ENCODE peak calls at places on chromosomes 1 and 21, in four cellular contexts. X is CD4-positive, alpha-beta T cell; S is esophagus squamous epithelium; Q is K562. P is an unnamed sample.

GRCh38 chr21:38306833-38307232 is 50.0 kb downstream of the KCNJ15 start:
- DNase-seq in S (no peak), X (no peak), Q (no peak), P (no peak)

GRCh38 chr1:235280467-235280866 is 47.5 kb downstream of the ARID4B start:
- DNase-seq in X (no peak), Q (no peak), S (no peak), P (no peak)

GRCh38 chr1:41317356-41317755 is 43.9 kb upstream of the FOXO6 start:
- DNase-seq in X (no peak), Q (no peak), S (no peak), P (no peak)

GRCh38 chr21:44337941-44338895 is 972 bp downstream of the CFAP410 start:
- DNase-seq in X (peak), S (no peak), Q (peak), P (no peak)

GRCh38 chr21:28230559-28230958 is 762.1 kb downstream of the LTN1 start:
- DNase-seq in Q (no peak), X (no peak), S (no peak), P (no peak)

GRCh38 chr1:96968582-96969378 is 247.2 kb downstream of the PTBP2 start:
- DNase-seq in S (no peak), X (no peak), Q (no peak), P (no peak)

GRCh38 chr21:33586927-33587326 is 1.6 kb downstream of the DONSON start:
- DNase-seq in X (no peak), S (no peak), Q (peak), P (no peak)

GRCh38 chr1:222642468-222642867 is 24.6 kb downstream of the MIA3 start:
- DNase-seq in S (no peak), Q (no peak), X (no peak), P (no peak)

GRCh38 chr1:98903261-98903660 is 101.4 kb downstream of the PLPPR5 start:
- DNase-seq in S (no peak), X (no peak), Q (no peak), P (no peak)

GRCh38 chr1:61361971-61362370 is 279.6 kb downstream of the NFIA start:
- DNase-seq in X (no peak), Q (no peak), S (no peak), P (no peak)

GRCh38 chr1:64209221-64209620 is 5.8 kb downstream of the UBE2U start:
- DNase-seq in S (no peak), Q (no peak), X (no peak), P (no peak)

GRCh38 chr1:23639460-23639859 is 52.1 kb upstream of the RPL11 start:
- DNase-seq in Q (no peak), S (no peak), X (no peak), P (no peak)

GRCh38 chr1:188668083-188668482 is 1809.6 kb downstream of the BRINP3 start:
- DNase-seq in Q (no peak), X (no peak), S (no peak), P (no peak)

DNA sequence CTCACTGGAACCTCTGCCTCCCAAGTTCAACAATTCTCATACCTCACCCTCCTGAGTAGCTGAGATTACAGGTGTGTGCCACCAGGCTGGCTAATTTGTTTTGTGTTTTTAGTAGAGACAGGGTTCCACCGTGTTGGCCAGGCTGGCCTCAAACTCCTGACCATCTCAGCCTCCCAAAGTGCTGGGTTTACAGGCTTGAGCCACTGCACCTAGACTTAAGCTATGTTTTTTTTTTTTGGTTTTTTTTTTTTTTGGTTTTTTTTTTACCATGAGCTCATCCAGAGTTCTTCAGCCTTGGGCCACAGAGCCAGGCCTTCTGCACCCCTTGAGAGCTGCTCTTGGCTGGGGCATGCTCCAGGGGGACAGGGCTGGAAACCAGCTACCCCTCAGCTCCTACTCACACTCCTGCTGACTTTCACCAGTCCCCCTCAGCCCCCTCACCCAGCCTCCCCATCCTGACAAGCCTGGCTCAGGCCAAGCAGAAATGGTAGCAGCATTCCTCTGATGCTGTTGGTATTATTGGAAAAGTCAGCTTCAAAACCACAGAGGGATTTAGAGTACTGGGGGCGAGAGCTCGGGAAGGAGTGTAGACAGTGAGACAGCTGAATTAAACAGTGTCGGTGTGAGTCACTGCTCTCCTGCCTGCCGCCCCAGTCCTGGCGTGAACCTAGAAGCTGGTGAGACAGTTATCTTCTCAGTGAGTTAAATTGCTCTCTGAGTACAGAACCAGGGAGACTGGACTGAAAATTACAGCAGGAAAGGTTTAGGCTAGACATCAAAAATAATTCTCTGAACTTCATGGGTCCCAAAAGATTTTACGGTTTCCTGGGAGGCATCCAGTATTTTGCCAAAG is 63.7 kb downstream of the NAV1 start:
- DNase-seq in Q (peak), S (no peak), X (no peak), P (peak)
- H3K27ac ChIP-seq in Q (no peak), S (peak), X (no peak), P (peak)

GRCh38 chr1:91757760-91758545 is 128.0 kb downstream of the TGFBR3 start:
- DNase-seq in Q (no peak), X (no peak), S (no peak), P (no peak)
- H3K27ac ChIP-seq in Q (no peak), X (no peak), S (peak), P (peak)

DNA sequence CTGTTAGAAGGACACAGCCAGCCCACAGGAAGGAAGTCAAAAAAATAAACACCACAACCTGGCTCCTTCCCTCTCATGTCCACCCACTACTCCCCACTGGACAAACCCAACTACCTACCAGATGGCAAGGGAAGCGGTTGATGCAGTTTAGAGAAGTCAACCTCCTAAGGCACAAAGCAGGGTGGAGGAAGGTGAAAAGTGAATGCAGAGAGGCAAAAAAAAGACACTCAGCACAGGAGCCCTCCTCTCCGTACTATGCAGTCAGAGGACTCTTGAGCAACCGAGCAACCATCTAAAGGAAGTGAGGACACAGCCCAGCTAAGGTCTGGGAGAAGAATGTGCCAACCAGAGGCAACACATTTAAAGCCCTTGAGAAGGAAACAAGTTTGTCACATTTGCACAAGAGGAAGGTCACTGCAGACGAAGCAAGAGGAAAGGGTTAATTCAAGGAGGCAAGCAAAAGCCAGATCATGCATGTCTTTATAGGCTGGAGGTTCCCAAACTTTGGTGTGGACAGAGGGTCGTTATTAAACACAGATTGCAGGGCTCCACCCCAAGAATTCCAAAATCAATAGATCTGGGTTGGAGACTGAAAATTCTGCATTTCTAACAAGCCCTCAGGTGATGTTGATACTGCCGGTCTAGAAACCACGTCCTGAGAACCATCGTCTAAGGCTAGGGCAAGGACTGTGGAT is 19.8 kb downstream of the TP53BP2 start:
- DNase-seq in Q (no peak), S (no peak), X (no peak), P (no peak)
- H3K27ac ChIP-seq in Q (no peak), S (no peak), X (no peak), P (peak)

DNA sequence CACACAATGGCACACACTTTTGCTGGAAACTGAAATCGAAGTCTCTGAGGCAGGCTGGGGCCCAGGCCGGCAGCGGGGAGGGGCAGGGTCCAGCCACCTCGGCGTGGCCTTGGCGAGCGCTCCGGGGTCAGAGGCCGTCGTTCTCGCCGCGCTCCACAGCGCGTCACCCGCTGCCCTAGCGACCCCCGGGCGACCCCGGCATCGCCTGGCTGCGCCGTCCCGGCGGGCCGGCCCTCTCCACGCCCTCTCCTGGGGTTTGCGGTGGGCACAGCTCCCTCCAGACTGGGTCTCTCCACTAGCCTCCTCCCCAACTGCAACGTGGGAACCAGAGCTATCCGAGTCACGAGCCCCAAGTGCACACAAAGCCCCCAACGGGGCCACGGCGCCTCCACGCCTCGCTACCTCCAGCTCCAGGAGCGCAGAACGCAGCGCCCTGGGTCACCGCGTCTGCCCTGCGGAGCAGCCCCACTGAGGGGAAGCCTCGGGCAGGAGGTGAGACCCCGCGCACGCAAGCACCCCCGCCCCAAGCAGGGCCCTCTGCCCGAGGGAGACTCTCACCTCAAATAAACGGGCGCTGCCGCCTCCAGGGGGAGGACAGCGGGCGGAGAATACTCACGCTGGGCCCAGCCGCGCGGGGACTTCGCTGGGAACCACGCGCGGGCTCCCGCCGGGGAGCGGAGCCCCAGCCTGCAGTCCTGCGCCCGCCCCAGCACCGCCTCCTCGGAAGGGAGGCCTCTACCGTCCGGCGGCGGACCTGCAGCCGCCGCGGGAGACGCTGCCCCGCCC is 134.0 kb upstream of the BARHL2 start:
- DNase-seq in Q (peak), X (peak), S (no peak), P (peak)
- H3K27ac ChIP-seq in Q (peak), X (no peak), S (peak), P (no peak)

GRCh38 chr1:25890249-25891034 is 14.9 kb upstream of the PAQR7 start:
- DNase-seq in S (no peak), X (no peak), Q (peak), P (no peak)
- H3K27ac ChIP-seq in S (peak), X (no peak), Q (no peak), P (no peak)

GRCh38 chr1:21295059-21295401 is 4.8 kb upstream of the ECE1 start:
- DNase-seq in Q (peak), X (peak), S (no peak), P (no peak)
- H3K27ac ChIP-seq in Q (no peak), X (peak), S (peak), P (peak)

GRCh38 chr1:159594581-159594980 is 7.0 kb downstream of the APCS start:
- DNase-seq in S (no peak), X (no peak), Q (no peak), P (no peak)
- H3K27ac ChIP-seq in S (no peak), X (no peak), Q (no peak), P (no peak)

P was measured in ascending aorta.